ENCODE peak calls at places on chromosome 22, in nine cellular contexts. Q is A549; U is stimulated activated CD4-positive, alpha-beta T cell treated with anti-CD3 and anti-CD28 coated beads, Interleukin-15, amount 100 ng/mL, for 24 hours; G is activated naive CD4-positive, alpha-beta T cell; B is EL; Z is NCI-H1105; C is CD8-positive, alpha-beta memory T cell; O is right lobe of liver; M is hippocampal formation. T is an unnamed sample.

GRCh38 chr22:17780116-17780740 is 6.0 kb upstream of the BID start:
- DNase-seq in M (no peak), U (no peak), Z (no peak), B (no peak), C (no peak), Q (no peak), G (no peak), O (no peak), T (no peak)

GRCh38 chr22:19756288-19757128 is 4.1 kb upstream of the TBX1 start:
- DNase-seq in U (peak), O (peak), B (peak), Z (peak), C (peak), G (peak), M (no peak), Q (peak), T (peak)

GRCh38 chr22:23226497-23226850 is 46.2 kb downstream of the BCR start:
- DNase-seq in O (no peak), M (no peak), Z (no peak), C (no peak), G (no peak), B (no peak), U (no peak), Q (no peak), T (no peak)

GRCh38 chr22:19988965-19989724 is 27.5 kb downstream of the ARVCF start:
- DNase-seq in Q (no peak), B (no peak), C (no peak), Z (no peak), U (no peak), O (no peak), G (no peak), M (no peak), T (no peak)

GRCh38 chr22:38109391-38110000 is 988 bp downstream of the BAIAP2L2 start:
- DNase-seq in M (no peak), Z (no peak), Q (peak), C (no peak), B (no peak), U (no peak), O (peak), G (no peak), T (no peak)

GRCh38 chr22:41482319-41482935 is 13.5 kb downstream of the ACO2 start:
- DNase-seq in G (no peak), U (no peak), M (no peak), Q (no peak), B (peak), O (no peak), C (no peak), Z (no peak), T (no peak)

GRCh38 chr22:46750861-46751260 is 11.6 kb upstream of the TBC1D22A start:
- DNase-seq in M (no peak), B (no peak), Q (no peak), Z (no peak), C (no peak), U (no peak), O (peak), G (no peak), T (no peak)

GRCh38 chr22:19122752-19123492 is 710 bp upstream of the DGCR2 start:
- DNase-seq in Z (no peak), Q (no peak), C (no peak), O (no peak), G (no peak), U (no peak), B (peak), M (no peak), T (no peak)

GRCh38 chr22:35761037-35761436 is 43.4 kb downstream of the APOL5 start:
- DNase-seq in C (no peak), M (no peak), O (no peak), B (no peak), G (no peak), U (no peak), Z (no peak), Q (peak), T (no peak)

GRCh38 chr22:39703890-39704658 is 133.5 kb downstream of the CACNA1I start:
- DNase-seq in O (no peak), G (no peak), B (no peak), M (no peak), Q (no peak), Z (no peak), U (no peak), C (no peak), T (no peak)

GRCh38 chr22:43742551-43742950 is 69.6 kb downstream of the EFCAB6 start:
- DNase-seq in B (no peak), Z (no peak), O (no peak), Q (no peak), C (no peak), U (no peak), G (no peak), M (no peak), T (no peak)

GRCh38 chr22:17057959-17058814 is 26.6 kb upstream of the IL17RA start:
- DNase-seq in Q (peak), M (peak), C (peak), B (peak), Z (peak), U (peak), G (no peak), O (peak), T (peak)

GRCh38 chr22:38314992-38315800 is 2.0 kb downstream of the CSNK1E start:
- DNase-seq in Z (peak), B (peak), C (no peak), O (no peak), U (no peak), M (no peak), Q (no peak), G (no peak), T (no peak)